ENCODE peak calls at places on chromosomes 3 and 15, in five cellular contexts. X is colonic mucosa, D is tibial nerve, Q is heart left ventricle, O is psoas muscle. B is an unnamed sample.

GRCh38 chr15:73851679-73852078 is 21.7 kb upstream of the TBC1D21 start:
- DNase-seq in X (peak; percentile 28), D (peak; percentile 23), Q (no peak), O (no peak), B (no peak)

GRCh38 chr15:95620934-95621579 is 709.4 kb upstream of the NR2F2 start:
- DNase-seq in X (no peak), D (peak; percentile 15), Q (no peak), O (no peak), B (no peak)

GRCh38 chr15:96276438-96277210 is 53.9 kb upstream of the NR2F2 start:
- DNase-seq in X (no peak), D (no peak), Q (no peak), O (no peak), B (no peak)

GRCh38 chr3:134079111-134079531 is 49.4 kb upstream of the SLCO2A1 start:
- DNase-seq in X (no peak), D (no peak), Q (no peak), O (no peak), B (peak; percentile 21)

GRCh38 chr15:58179206-58179605 is 41.0 kb downstream of the AQP9 start:
- DNase-seq in X (no peak), D (no peak), Q (no peak), O (no peak), B (no peak)

GRCh38 chr3:139534992-139535879 is 4.3 kb downstream of the RBP1 start:
- DNase-seq in X (peak; percentile 30), D (peak; percentile 21), Q (peak; percentile 73), O (peak; percentile 61), B (peak; percentile 81)

GRCh38 chr15:33132722-33133345 is 61.7 kb downstream of the FMN1 start:
- DNase-seq in X (peak; percentile 63), D (no peak), Q (no peak), O (no peak), B (no peak)

GRCh38 chr3:188854395-188855149 is 317.2 kb upstream of the TPRG1 start:
- DNase-seq in X (no peak), D (peak; percentile 30), Q (no peak), O (no peak), B (no peak)

GRCh38 chr3:127093312-127093711 is 99.6 kb upstream of the PRR23E start:
- DNase-seq in X (no peak), D (no peak), Q (no peak), O (no peak), B (no peak)

GRCh38 chr3:122929576-122930365 is 97.8 kb downstream of the SEMA5B start:
- DNase-seq in X (no peak), D (no peak), Q (no peak), O (no peak), B (no peak)

GRCh38 chr3:116057403-116058006 is 387.8 kb downstream of the LSAMP start:
- DNase-seq in X (no peak), D (no peak), Q (no peak), O (no peak), B (no peak)

GRCh38 chr15:61517776-61518175 is 288.7 kb upstream of the RORA start:
- DNase-seq in X (no peak), D (no peak), Q (no peak), O (no peak), B (no peak)

GRCh38 chr3:49673715-49674490 is at the start of gene APEH:
- DNase-seq in X (peak; percentile 97), D (peak; percentile 91), Q (peak; percentile 95), O (peak; percentile 99), B (peak; percentile 98)

GRCh38 chr3:14403636-14404395 is 1.4 kb downstream of the SLC6A6 start:
- DNase-seq in X (no peak), D (no peak), Q (peak; percentile 80), O (peak; percentile 70), B (peak; percentile 87)

GRCh38 chr3:130658666-130659065 is 88.0 kb downstream of the PIK3R4 start:
- DNase-seq in X (no peak), D (no peak), Q (no peak), O (no peak), B (no peak)

GRCh38 chr3:46713048-46713897 is 4.4 kb downstream of the PRSS50 start:
- DNase-seq in X (no peak), D (no peak), Q (peak; percentile 4), O (no peak), B (peak; percentile 61)

GRCh38 chr3:135099734-135100348 is 304.8 kb downstream of the EPHB1 start:
- DNase-seq in X (no peak), D (no peak), Q (no peak), O (no peak), B (no peak)

GRCh38 chr3:46708401-46709146 is 7.4 kb downstream of the TMIE start:
- DNase-seq in X (no peak), D (no peak), Q (peak; percentile 6), O (no peak), B (peak; percentile 70)

GRCh38 chr3:142459929-142460328 is 12.1 kb upstream of the XRN1 start:
- DNase-seq in X (no peak), D (no peak), Q (no peak), O (no peak), B (no peak)

GRCh38 chr3:181178991-181179390 is 189.5 kb upstream of the DNAJC19 start:
- DNase-seq in X (no peak), D (no peak), Q (no peak), O (no peak), B (no peak)

GRCh38 chr3:64238971-64239667 is 13.9 kb upstream of the PRICKLE2 start:
- DNase-seq in X (peak; percentile 40), D (peak; percentile 25), Q (peak; percentile 78), O (peak; percentile 76), B (peak; percentile 90)

GRCh38 chr15:78001656-78002055 is 75.9 kb downstream of the TBC1D2B start:
- DNase-seq in X (no peak), D (no peak), Q (no peak), O (no peak), B (no peak)

GRCh38 chr15:78002996-78003395 is 74.5 kb downstream of the TBC1D2B start:
- DNase-seq in X (no peak), D (no peak), Q (no peak), O (no peak), B (no peak)

GRCh38 chr15:78004919-78005634 is 72.4 kb downstream of the TBC1D2B start:
- DNase-seq in X (peak; percentile 52), D (peak; percentile 78), Q (peak; percentile 79), O (peak; percentile 83), B (peak; percentile 84)

GRCh38 chr15:78004222-78004727 is 73.2 kb downstream of the TBC1D2B start:
- DNase-seq in X (no peak), D (no peak), Q (no peak), O (no peak), B (no peak)

DNA sequence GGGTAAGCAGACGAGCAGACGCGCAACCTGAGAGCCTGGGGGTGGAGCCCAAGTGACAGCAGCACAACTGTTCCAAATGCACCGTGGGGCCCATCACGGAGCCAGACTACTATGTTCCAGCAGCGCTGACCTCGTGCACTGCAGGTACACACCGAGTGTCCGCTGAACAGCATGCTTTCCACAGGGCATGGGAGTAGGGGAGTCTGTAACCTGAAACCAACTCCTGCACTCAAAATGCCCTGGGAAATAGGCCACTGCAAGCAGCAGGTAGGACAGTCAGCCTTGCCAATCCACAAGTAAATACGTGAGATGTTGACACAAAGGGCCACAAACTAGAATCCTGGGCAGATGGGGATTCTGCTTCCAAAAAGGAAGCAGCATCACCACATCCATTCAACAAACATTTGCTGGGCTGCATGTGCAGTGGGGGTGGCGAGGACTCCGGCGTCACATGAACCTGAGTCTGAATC is 73.9 kb downstream of the TBC1D2B start:
- DNase-seq in X (no peak), D (no peak), Q (no peak), O (no peak), B (no peak)
- H3K36me3 ChIP-seq in X (peaks cover 2% of the 10 kb centered on the region), D (peaks cover 72% of the 10 kb centered on the region), Q (peaks cover 60% of the 10 kb centered on the region), O (peaks cover 26% of the 10 kb centered on the region), B (no peaks in the 10 kb centered on the region)

DNA sequence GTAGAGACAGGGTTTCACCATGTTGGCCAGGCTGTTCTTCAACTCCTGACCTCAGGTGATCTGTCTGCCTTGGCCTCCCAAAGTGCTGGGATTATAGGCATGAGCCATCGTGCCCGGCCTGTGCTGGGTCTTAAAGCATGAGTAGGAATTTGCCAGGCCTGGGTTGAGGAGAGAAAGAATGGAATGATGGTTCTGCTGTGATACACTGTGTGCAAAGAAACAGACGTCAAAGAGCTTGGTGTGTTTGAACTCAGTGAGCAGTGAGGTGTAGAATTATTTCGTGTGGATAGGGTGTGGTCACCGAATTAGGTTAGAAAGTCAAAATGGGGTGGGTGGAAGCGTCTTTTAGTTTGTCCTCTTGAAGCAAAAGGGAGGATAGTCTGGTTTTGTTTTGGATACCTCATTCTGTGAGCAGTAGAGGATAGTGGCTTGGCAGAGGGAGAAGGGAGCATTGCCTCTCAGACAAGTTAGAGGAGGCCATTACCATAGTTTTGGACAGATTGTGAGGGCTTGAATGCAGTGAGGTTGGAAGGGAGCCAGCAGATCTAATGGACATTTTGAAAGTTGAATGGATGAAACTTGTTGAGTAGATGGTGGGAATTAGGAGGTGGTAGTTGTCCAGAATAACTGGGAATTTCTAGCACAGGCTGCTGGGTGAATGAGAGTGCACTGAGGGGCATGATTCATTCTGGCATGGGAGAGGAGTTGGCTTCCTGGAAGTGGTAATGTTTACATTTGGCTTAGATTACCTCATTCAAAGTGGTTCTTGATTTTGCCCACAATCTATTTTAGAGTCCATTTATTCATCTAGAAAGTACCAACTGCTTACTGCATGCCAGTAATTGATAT is 27.2 kb downstream of the AKAP13 start:
- DNase-seq in X (peak; percentile 34), D (no peak), Q (peak; percentile 15), O (no peak), B (no peak)
- H3K4me1 ChIP-seq in X (peaks cover 12% of the 10 kb centered on the region), D (no peaks in the 10 kb centered on the region), Q (peaks cover 68% of the 10 kb centered on the region), O (peaks cover 63% of the 10 kb centered on the region), B (peaks cover 5% of the 10 kb centered on the region)

GRCh38 chr3:152296990-152297389 is 28.3 kb downstream of the MBNL1 start:
- DNase-seq in X (no peak), D (no peak), Q (no peak), O (no peak), B (no peak)

GRCh38 chr3:152296382-152296781 is 27.7 kb downstream of the MBNL1 start:
- DNase-seq in X (no peak), D (no peak), Q (no peak), O (no peak), B (no peak)

GRCh38 chr3:152295344-152295743 is 26.6 kb downstream of the MBNL1 start:
- DNase-seq in X (no peak), D (no peak), Q (no peak), O (no peak), B (no peak)

GRCh38 chr3:152293607-152294006 is 24.9 kb downstream of the MBNL1 start:
- DNase-seq in X (no peak), D (no peak), Q (no peak), O (no peak), B (no peak)

GRCh38 chr3:152295834-152296233 is 27.1 kb downstream of the MBNL1 start:
- DNase-seq in X (no peak), D (no peak), Q (no peak), O (no peak), B (no peak)
- H3K4me3 ChIP-seq in X (no peak overlapping the region), D (no peak overlapping the region), Q (no peak overlapping the region), O (peak overlapping the region; percentile 1), B (no peak overlapping the region)

DNA sequence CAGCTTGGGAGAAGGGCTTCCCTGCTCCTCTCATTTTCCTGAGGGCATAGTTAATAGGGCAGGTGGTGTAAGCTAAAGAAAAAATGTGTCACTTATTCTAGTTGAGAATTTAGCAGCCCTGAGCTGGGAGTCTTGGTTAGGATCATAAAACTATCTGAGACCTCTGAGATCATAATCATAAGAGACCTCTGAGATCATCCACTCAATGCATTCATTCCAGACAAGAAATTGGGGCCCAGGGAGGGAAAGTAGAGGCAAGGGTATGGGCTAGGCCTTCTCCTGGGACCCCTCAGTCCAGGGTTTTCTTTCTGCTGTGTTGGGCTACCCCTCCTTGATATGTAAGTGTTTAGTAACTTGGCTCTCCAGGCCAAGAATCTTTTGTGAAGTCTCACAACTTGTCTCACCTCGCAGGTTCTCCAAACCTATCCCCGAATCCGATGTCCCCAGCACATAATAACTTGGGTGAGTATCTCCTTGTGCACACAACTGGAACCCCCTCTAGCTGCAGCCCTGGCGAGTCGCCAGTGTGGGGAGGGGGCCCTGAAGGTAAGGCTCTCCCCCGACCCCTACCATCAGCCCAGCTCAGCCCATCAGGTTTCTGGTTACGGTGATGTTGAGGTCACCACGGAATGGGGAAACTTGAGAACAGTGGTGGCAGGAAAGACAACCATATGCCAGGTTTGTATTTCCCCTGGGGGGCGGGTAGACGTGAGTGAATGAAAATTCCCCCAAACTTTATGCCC is 84.1 kb downstream of the AAGAB start:
- DNase-seq in X (no peak), D (no peak), Q (no peak), O (no peak), B (no peak)
- H3K36me3 ChIP-seq in X (no peaks in the 10 kb centered on the region), D (peaks cover 77% of the 10 kb centered on the region), Q (peaks cover 72% of the 10 kb centered on the region), O (peaks cover 39% of the 10 kb centered on the region), B (no peaks in the 10 kb centered on the region)